ENCODE peak calls at places on chromosomes 1 and 21, in seven cellular contexts. One of them, this sample, is unnamed.

GRCh38 chr1:19273106-19273843 is 15.3 kb downstream of the AKR7A3 start:
- ATAC-seq in mucosa of descending colon: peak; percentile 59
- ATAC-seq in aorta: no peak
- ATAC-seq in activated CD8-positive, alpha-beta T cell treated with anti-CD3 and anti-CD28 coated beads, Interleukin-2, amount 10 ng/mL, durations not matched to agents 7 days and 5 days: no peak
- ATAC-seq in stimulated activated naive CD8-positive, alpha-beta T cell treated with anti-CD3 and anti-CD28 coated beads, Interleukin-15, amount 100 ng/mL, for 72 hours: no peak
- ATAC-seq in foreskin keratinocyte: no peak
- ATAC-seq in heart right ventricle: peak; percentile 48
- ATAC-seq in this sample: no peak

GRCh38 chr1:20125091-20125490 is 5.8 kb upstream of the PLA2G2D start:
- ATAC-seq in stimulated activated naive CD8-positive, alpha-beta T cell treated with anti-CD3 and anti-CD28 coated beads, Interleukin-15, amount 100 ng/mL, for 72 hours: no peak
- ATAC-seq in mucosa of descending colon: no peak
- ATAC-seq in aorta: no peak
- ATAC-seq in heart right ventricle: no peak
- ATAC-seq in foreskin keratinocyte: peak; percentile 24
- ATAC-seq in activated CD8-positive, alpha-beta T cell treated with anti-CD3 and anti-CD28 coated beads, Interleukin-2, amount 10 ng/mL, durations not matched to agents 7 days and 5 days: no peak
- ATAC-seq in this sample: no peak

GRCh38 chr1:23558140-23558871 is 995 bp downstream of the ID3 start:
- ATAC-seq in heart right ventricle: peak; percentile 23
- ATAC-seq in mucosa of descending colon: peak; percentile 45
- ATAC-seq in aorta: peak; percentile 0
- ATAC-seq in foreskin keratinocyte: no peak
- ATAC-seq in stimulated activated naive CD8-positive, alpha-beta T cell treated with anti-CD3 and anti-CD28 coated beads, Interleukin-15, amount 100 ng/mL, for 72 hours: no peak
- ATAC-seq in activated CD8-positive, alpha-beta T cell treated with anti-CD3 and anti-CD28 coated beads, Interleukin-2, amount 10 ng/mL, durations not matched to agents 7 days and 5 days: no peak
- ATAC-seq in this sample: no peak

GRCh38 chr1:174153085-174153824 is 6.1 kb upstream of the RABGAP1L start:
- ATAC-seq in activated CD8-positive, alpha-beta T cell treated with anti-CD3 and anti-CD28 coated beads, Interleukin-2, amount 10 ng/mL, durations not matched to agents 7 days and 5 days: peak; percentile 59
- ATAC-seq in heart right ventricle: no peak
- ATAC-seq in mucosa of descending colon: no peak
- ATAC-seq in stimulated activated naive CD8-positive, alpha-beta T cell treated with anti-CD3 and anti-CD28 coated beads, Interleukin-15, amount 100 ng/mL, for 72 hours: peak; percentile 86
- ATAC-seq in aorta: no peak
- ATAC-seq in foreskin keratinocyte: peak; percentile 93
- ATAC-seq in this sample: no peak

GRCh38 chr21:29098156-29098555 is 24.7 kb upstream of the CCT8 start:
- ATAC-seq in activated CD8-positive, alpha-beta T cell treated with anti-CD3 and anti-CD28 coated beads, Interleukin-2, amount 10 ng/mL, durations not matched to agents 7 days and 5 days: no peak
- ATAC-seq in stimulated activated naive CD8-positive, alpha-beta T cell treated with anti-CD3 and anti-CD28 coated beads, Interleukin-15, amount 100 ng/mL, for 72 hours: no peak
- ATAC-seq in aorta: no peak
- ATAC-seq in heart right ventricle: no peak
- ATAC-seq in foreskin keratinocyte: no peak
- ATAC-seq in mucosa of descending colon: no peak
- ATAC-seq in this sample: no peak

GRCh38 chr21:42321231-42321630 is 6.0 kb upstream of the TFF3 start:
- ATAC-seq in foreskin keratinocyte: no peak
- ATAC-seq in heart right ventricle: no peak
- ATAC-seq in activated CD8-positive, alpha-beta T cell treated with anti-CD3 and anti-CD28 coated beads, Interleukin-2, amount 10 ng/mL, durations not matched to agents 7 days and 5 days: no peak
- ATAC-seq in aorta: no peak
- ATAC-seq in stimulated activated naive CD8-positive, alpha-beta T cell treated with anti-CD3 and anti-CD28 coated beads, Interleukin-15, amount 100 ng/mL, for 72 hours: no peak
- ATAC-seq in mucosa of descending colon: no peak
- ATAC-seq in this sample: no peak

GRCh38 chr1:91872560-91873081 is 13.3 kb downstream of the TGFBR3 start:
- ATAC-seq in aorta: no peak
- ATAC-seq in activated CD8-positive, alpha-beta T cell treated with anti-CD3 and anti-CD28 coated beads, Interleukin-2, amount 10 ng/mL, durations not matched to agents 7 days and 5 days: peak; percentile 35
- ATAC-seq in mucosa of descending colon: peak; percentile 40
- ATAC-seq in foreskin keratinocyte: peak; percentile 92
- ATAC-seq in heart right ventricle: no peak
- ATAC-seq in stimulated activated naive CD8-positive, alpha-beta T cell treated with anti-CD3 and anti-CD28 coated beads, Interleukin-15, amount 100 ng/mL, for 72 hours: peak; percentile 67
- ATAC-seq in this sample: no peak

GRCh38 chr1:107791381-107791780 is 173.6 kb downstream of the VAV3 start:
- ATAC-seq in foreskin keratinocyte: no peak
- ATAC-seq in mucosa of descending colon: no peak
- ATAC-seq in aorta: no peak
- ATAC-seq in activated CD8-positive, alpha-beta T cell treated with anti-CD3 and anti-CD28 coated beads, Interleukin-2, amount 10 ng/mL, durations not matched to agents 7 days and 5 days: no peak
- ATAC-seq in heart right ventricle: no peak
- ATAC-seq in stimulated activated naive CD8-positive, alpha-beta T cell treated with anti-CD3 and anti-CD28 coated beads, Interleukin-15, amount 100 ng/mL, for 72 hours: no peak
- ATAC-seq in this sample: no peak

GRCh38 chr1:39727932-39728317 is 10.8 kb upstream of the PPIE start:
- ATAC-seq in mucosa of descending colon: no peak
- ATAC-seq in aorta: no peak
- ATAC-seq in foreskin keratinocyte: no peak
- ATAC-seq in activated CD8-positive, alpha-beta T cell treated with anti-CD3 and anti-CD28 coated beads, Interleukin-2, amount 10 ng/mL, durations not matched to agents 7 days and 5 days: no peak
- ATAC-seq in heart right ventricle: no peak
- ATAC-seq in stimulated activated naive CD8-positive, alpha-beta T cell treated with anti-CD3 and anti-CD28 coated beads, Interleukin-15, amount 100 ng/mL, for 72 hours: no peak
- ATAC-seq in this sample: peak; percentile 59

GRCh38 chr1:12047120-12047876 is 15.8 kb upstream of the TNFRSF8 start:
- ATAC-seq in heart right ventricle: no peak
- ATAC-seq in activated CD8-positive, alpha-beta T cell treated with anti-CD3 and anti-CD28 coated beads, Interleukin-2, amount 10 ng/mL, durations not matched to agents 7 days and 5 days: peak; percentile 80
- ATAC-seq in foreskin keratinocyte: no peak
- ATAC-seq in stimulated activated naive CD8-positive, alpha-beta T cell treated with anti-CD3 and anti-CD28 coated beads, Interleukin-15, amount 100 ng/mL, for 72 hours: peak; percentile 88
- ATAC-seq in mucosa of descending colon: peak; percentile 14
- ATAC-seq in aorta: no peak
- ATAC-seq in this sample: peak; percentile 77